ENCODE peak calls at places on chromosomes 16 and 17, in four cellular contexts. D is K562, M is H1, C is SK-N-SH. G is an unnamed sample.

GRCh38 chr16:65500007-65500406 is 378.1 kb upstream of the CDH11 start:
- DNase-seq in M (no peak), C (no peak), D (no peak), G (no peak)

GRCh38 chr16:58032710-58033293 is 7.2 kb downstream of the MMP15 start:
- DNase-seq in C (peak; percentile 94), D (peak; percentile 55), M (no peak), G (no peak)

GRCh38 chr17:2853111-2853721 is 57.0 kb downstream of the RAP1GAP2 start:
- DNase-seq in M (peak; percentile 76), C (peak; percentile 79), D (peak; percentile 17), G (peak; percentile 71)

GRCh38 chr16:71930013-71930563 is 34.8 kb downstream of the IST1 start:
- DNase-seq in M (no peak), D (no peak), C (no peak), G (no peak)

GRCh38 chr16:66271074-66272060 is 95.1 kb upstream of the CDH5 start:
- DNase-seq in D (no peak), M (no peak), C (no peak), G (no peak)

GRCh38 chr17:61412860-61413653 is 13.4 kb downstream of the TBX2 start:
- DNase-seq in M (no peak), C (peak; percentile 80), D (no peak), G (no peak)

GRCh38 chr16:85918436-85918835 is 19.5 kb downstream of the IRF8 start:
- DNase-seq in C (no peak), D (no peak), M (no peak), G (no peak)

GRCh38 chr16:78487471-78487870 is 388.0 kb downstream of the WWOX start:
- DNase-seq in M (no peak), C (peak; percentile 38), D (no peak), G (no peak)

GRCh38 chr17:74443516-74444296 is 11.8 kb downstream of the GPRC5C start:
- DNase-seq in C (no peak), M (no peak), D (no peak), G (no peak)

GRCh38 chr17:1713878-1714487 is 3.8 kb upstream of the TLCD2 start:
- DNase-seq in M (peak; percentile 78), C (peak; percentile 62), D (no peak), G (peak; percentile 78)

GRCh38 chr17:76697702-76698465 is 12.9 kb downstream of the MXRA7 start:
- DNase-seq in M (no peak), C (peak; percentile 86), D (peak; percentile 72), G (no peak)
- TF ChIP-seq TEAD4 in M (no peak), C (no peak), D (no peak), G (no peak)

GRCh38 chr17:81428521-81428920 is 33.3 kb downstream of the BAHCC1 start:
- DNase-seq in D (no peak), C (no peak), M (no peak), G (no peak)

GRCh38 chr17:81428121-81428515 is 32.9 kb downstream of the BAHCC1 start:
- DNase-seq in C (peak; percentile 88), M (no peak), D (no peak), G (no peak)

GRCh38 chr17:81428945-81429344 is 33.7 kb downstream of the BAHCC1 start:
- DNase-seq in M (no peak), C (no peak), D (no peak), G (no peak)

GRCh38 chr17:81426676-81427445 is 31.6 kb downstream of the BAHCC1 start:
- DNase-seq in C (peak; percentile 84), M (no peak), D (no peak), G (no peak)

DNA sequence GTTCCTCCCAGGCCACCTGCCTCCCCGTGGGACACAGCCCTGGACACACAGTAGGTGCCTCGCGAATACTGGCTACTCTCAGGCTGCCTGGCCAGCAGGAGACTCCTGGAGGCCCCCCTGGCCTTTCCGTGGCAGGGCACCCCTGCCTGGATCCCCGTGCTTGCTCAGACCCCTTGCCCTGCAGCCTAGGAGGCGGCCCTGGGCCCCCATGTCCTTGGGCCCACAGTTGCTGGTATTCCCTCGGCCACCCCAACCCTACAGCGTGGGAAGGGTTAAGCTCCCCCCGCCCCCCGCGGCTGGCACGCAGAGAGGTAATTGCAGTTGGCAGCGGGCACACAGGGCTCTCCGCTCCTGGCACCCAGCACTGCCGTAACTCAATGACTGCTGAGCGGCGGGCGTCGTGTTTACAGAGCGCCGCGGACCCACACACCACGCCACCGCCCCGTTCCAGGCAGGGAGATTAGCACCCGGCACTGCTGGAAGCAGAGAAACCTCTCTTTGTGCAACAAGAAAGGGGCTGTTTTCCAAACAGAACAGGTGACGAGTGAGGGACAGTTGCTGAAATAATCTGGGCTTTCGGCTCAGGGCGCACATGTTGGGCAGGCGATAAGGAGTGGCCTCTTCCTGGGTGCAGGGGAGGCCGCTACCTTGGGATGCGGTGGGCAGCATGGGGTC is 32.3 kb downstream of the BAHCC1 start:
- DNase-seq in C (peak; percentile 73), D (no peak), M (no peak), G (no peak)
- TF ChIP-seq TEAD4 in C (no peak), D (no peak), M (no peak), G (no peak)

DNA sequence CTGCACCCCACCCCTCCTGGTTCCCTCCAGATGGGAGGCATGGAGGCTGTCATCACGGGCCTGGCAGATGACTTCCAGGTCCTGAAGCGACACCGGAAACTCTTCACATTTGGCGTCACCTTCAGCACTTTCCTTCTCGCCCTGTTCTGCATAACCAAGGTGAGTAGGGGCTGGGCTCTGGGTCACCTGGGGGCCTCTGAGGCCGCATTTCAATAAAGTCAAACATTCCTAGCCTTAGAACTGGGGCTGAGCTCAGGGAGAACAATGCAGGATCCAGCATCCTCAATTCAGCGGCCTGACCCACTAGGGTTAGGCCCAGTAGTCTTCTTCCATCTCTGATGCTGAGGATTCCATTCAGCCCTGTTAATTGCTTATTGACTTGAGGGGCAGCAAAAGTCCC is 42.1 kb downstream of the SLC6A2 start:
- DNase-seq in M (no peak), D (no peak), C (no peak), G (no peak)
- TF ChIP-seq TEAD4 in M (no peak), D (no peak), C (no peak), G (no peak)

GRCh38 chr16:24524855-24525652 is 14.3 kb upstream of the RBBP6 start:
- DNase-seq in D (no peak), C (no peak), M (no peak), G (no peak)
- TF ChIP-seq TEAD4 in D (no peak), C (no peak), M (no peak), G (no peak)

GRCh38 chr17:27809555-27809954 is 9.2 kb upstream of the NOS2 start:
- DNase-seq in D (no peak), M (no peak), C (no peak), G (no peak)
- TF ChIP-seq TEAD4 in D (no peak), M (no peak), C (no peak), G (no peak)

DNA sequence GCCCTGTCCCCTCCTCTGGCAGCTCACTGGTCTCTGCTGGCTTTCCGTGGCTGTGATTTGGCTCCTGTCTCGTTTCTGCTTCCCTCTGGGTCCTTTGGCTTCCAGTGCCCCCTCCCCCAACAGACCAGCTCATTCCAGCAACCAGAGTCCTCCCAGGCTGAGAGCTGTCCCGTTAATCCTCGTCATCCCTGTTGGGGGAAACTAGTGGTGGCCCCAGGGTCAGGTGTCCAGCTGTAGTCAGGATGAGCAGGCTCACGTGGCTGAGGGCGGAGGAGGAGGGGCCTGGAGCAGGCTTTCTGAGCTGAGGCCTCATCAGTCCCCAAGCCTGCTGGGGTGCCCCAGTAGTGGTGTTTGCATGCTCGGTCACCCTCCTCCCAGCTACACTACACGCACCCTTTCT is 10.7 kb upstream of the CBX4 start:
- DNase-seq in M (no peak), D (no peak), C (no peak), G (no peak)
- TF ChIP-seq TEAD4 in M (no peak), D (no peak), C (no peak), G (no peak)

G was measured in WTC11.